ENCODE peak calls at places on chromosomes 12 and 14, in five cellular contexts. F is SK-N-SH, T is HepG2, P is K562, E is GM12878. I is an unnamed sample.

GRCh38 chr14:105894978-105895881 is 368.8 kb downstream of the TMEM121 start:
- DNase-seq in F (peak), E (no peak), P (peak), T (no peak), I (no peak)

GRCh38 chr14:53967606-53968005 is 11.0 kb upstream of the BMP4 start:
- DNase-seq in E (no peak), P (no peak), T (no peak), F (no peak), I (no peak)

GRCh38 chr12:85413266-85413665 is 133.2 kb downstream of the ALX1 start:
- DNase-seq in P (no peak), E (no peak), F (no peak), T (no peak), I (no peak)

GRCh38 chr14:101069666-101070362 is 166.3 kb upstream of the RTL1 start:
- DNase-seq in T (no peak), P (no peak), F (no peak), E (no peak), I (no peak)

GRCh38 chr14:101620039-101620788 is 58.9 kb downstream of the DIO3 start:
- DNase-seq in E (no peak), F (no peak), P (no peak), T (no peak), I (no peak)

GRCh38 chr14:92649934-92650545 is 98.4 kb downstream of the LGMN start:
- DNase-seq in T (no peak), F (no peak), E (no peak), P (no peak), I (no peak)

GRCh38 chr12:42299392-42300308 is 26.2 kb downstream of the ZCRB1 start:
- DNase-seq in E (peak), P (no peak), F (no peak), T (no peak), I (no peak)

GRCh38 chr14:92748259-92749016 is at the start of gene LGMN:
- DNase-seq in E (no peak), F (peak), T (peak), P (peak), I (peak)

GRCh38 chr12:47549258-47549657 is 156.6 kb downstream of the RPAP3 start:
- DNase-seq in P (no peak), T (no peak), E (no peak), F (no peak), I (no peak)

GRCh38 chr12:107064687-107065086 is 28.7 kb downstream of the CRY1 start:
- DNase-seq in E (no peak), P (no peak), F (no peak), T (no peak), I (no peak)

GRCh38 chr12:87812030-87812429 is 217.2 kb downstream of the C12orf50 start:
- DNase-seq in F (no peak), T (no peak), P (no peak), E (no peak), I (no peak)

GRCh38 chr12:15757553-15758255 is 31.5 kb downstream of the EPS8 start:
- DNase-seq in E (no peak), T (peak), F (no peak), P (no peak), I (no peak)

GRCh38 chr14:77649326-77649725 is 32.9 kb upstream of the SPTLC2 start:
- DNase-seq in F (no peak), T (no peak), P (no peak), E (no peak), I (no peak)

GRCh38 chr14:72420749-72421452 is 473.0 kb downstream of the DPF3 start:
- DNase-seq in F (peak), P (peak), E (peak), T (peak), I (peak)

GRCh38 chr12:40315375-40315774 is 90.6 kb downstream of the LRRK2 start:
- DNase-seq in P (no peak), E (no peak), T (no peak), F (no peak), I (no peak)

GRCh38 chr12:40312196-40312595 is 87.4 kb downstream of the LRRK2 start:
- DNase-seq in F (no peak), E (no peak), T (no peak), P (no peak), I (no peak)

GRCh38 chr12:40314927-40315326 is 90.1 kb downstream of the LRRK2 start:
- DNase-seq in P (no peak), T (no peak), F (no peak), E (no peak), I (no peak)

GRCh38 chr12:40313928-40314327 is 89.1 kb downstream of the LRRK2 start:
- DNase-seq in T (no peak), F (no peak), E (peak), P (no peak), I (no peak)

DNA sequence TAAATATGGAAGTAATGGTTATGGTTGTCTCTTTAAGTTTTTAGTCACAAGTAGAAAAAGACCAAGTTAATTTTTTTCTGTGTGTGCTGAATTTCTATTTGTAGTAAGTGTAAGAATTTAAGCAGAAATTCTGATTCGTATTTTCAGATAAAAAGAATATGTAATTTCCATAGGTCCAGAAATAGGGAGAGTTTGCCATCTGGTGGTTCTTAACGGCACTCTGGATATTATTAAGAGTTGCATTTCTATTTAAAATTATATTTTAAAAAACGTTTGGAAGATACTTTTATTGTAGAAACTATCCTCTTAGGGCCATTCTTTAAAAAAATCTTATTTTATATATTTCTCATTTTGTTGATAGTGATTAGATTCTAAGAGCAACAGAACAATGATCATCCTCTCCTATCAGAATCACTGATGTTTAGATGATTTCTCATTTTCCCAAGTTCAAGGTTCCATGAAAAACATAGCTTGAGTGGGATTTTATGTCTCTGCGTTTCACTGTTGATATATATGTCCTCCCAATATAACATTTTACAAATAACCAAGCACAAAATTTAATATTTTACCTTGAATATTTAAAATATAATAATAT is 88.3 kb downstream of the LRRK2 start:
- DNase-seq in T (peak), F (peak), E (no peak), P (no peak), I (no peak)
- TF ChIP-seq MAX in T (no peak), F (no peak), E (no peak), P (no peak), I (no peak)

DNA sequence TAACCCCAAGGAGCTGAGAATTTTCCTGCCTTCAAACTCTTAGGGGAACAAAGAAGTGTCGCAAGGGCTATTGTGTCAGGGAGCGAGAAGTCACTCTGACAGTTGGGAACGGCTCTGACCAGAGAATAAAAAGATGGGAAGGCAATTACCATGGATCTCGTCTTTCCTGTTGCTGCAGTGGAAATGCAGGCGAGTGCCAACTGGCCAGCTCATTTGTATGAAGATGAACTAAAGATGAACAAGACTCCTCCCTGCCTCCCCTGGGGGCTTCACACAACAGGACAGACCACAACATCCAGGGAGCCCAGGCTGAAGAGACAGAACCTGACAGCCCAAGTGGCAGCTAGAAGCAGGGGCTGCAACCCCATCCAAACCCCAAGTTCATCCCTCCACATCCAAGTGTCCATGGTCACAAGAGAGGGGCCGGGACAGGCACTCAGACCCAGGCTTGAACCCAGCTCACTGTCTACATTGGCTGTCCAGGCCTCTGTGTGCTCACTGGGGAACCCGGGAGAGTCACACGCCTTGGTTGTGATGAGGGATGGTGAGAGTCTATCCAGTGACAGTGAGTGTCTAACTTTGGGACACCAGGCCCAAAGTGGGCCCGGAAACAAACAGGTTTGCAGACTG is 322.4 kb downstream of the BCL11B start:
- DNase-seq in E (no peak), T (no peak), F (no peak), P (no peak), I (no peak)
- TF ChIP-seq GABPA in E (no peak), T (no peak), F (no peak), P (no peak), I (no peak)

DNA sequence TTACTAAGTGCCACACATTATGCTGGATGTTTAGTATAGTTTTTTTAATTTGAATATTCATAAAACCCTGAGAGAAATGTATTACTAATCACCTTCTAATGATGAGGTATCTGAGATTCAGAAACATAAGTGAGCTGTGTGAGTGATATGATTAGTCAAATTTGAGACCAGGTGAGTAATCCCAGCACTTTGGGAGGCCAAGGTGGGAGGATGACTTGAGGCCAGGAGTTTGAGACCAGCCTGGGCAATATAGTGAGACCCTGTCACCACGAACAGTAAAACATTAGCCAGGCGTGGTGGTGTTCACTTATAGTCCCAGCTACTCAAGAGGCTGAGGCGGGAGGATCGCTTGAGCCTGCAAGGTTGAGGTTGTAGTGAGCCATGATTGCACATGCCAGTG is 438.4 kb downstream of the RAD51B start:
- DNase-seq in E (no peak), P (no peak), F (no peak), T (no peak), I (no peak)
- TF ChIP-seq MAX in E (no peak), P (no peak), F (no peak), T (no peak), I (no peak)

DNA sequence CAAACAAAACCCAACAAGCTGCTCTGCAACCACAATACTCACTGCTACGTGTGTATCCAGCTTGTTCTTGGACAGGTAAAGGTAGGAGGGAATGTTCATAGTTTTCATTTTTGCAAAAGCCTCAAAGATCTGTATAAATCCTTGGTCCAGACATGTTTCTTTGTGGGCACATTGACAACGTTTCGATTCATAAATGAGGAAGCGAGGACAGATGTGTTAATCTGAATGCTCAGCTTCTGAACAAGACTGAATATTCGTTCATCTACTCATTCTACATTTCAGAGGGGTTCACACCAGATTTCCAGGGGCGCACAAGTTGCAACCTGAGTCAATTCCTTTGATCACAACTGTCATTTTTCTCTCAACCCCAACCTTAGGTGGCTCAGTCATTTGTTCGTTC is 134.4 kb downstream of the LLPH start:
- DNase-seq in E (no peak), T (no peak), P (no peak), F (no peak), I (no peak)
- TF ChIP-seq GABPA in E (no peak), T (no peak), P (no peak), F (no peak), I (no peak)

GRCh38 chr12:96194572-96194889 is 356 bp downstream of the ELK3 start:
- DNase-seq in F (no peak), P (no peak), T (no peak), E (no peak), I (no peak)

GRCh38 chr12:96192926-96193573 is 1.1 kb upstream of the ELK3 start:
- DNase-seq in P (no peak), E (no peak), T (no peak), F (no peak), I (no peak)

GRCh38 chr12:96194901-96195844 is 998 bp downstream of the ELK3 start:
- DNase-seq in T (no peak), P (peak), E (peak), F (peak), I (no peak)

GRCh38 chr12:96195845-96196451 is 1.8 kb downstream of the ELK3 start:
- DNase-seq in P (no peak), E (no peak), F (peak), T (no peak), I (no peak)

DNA sequence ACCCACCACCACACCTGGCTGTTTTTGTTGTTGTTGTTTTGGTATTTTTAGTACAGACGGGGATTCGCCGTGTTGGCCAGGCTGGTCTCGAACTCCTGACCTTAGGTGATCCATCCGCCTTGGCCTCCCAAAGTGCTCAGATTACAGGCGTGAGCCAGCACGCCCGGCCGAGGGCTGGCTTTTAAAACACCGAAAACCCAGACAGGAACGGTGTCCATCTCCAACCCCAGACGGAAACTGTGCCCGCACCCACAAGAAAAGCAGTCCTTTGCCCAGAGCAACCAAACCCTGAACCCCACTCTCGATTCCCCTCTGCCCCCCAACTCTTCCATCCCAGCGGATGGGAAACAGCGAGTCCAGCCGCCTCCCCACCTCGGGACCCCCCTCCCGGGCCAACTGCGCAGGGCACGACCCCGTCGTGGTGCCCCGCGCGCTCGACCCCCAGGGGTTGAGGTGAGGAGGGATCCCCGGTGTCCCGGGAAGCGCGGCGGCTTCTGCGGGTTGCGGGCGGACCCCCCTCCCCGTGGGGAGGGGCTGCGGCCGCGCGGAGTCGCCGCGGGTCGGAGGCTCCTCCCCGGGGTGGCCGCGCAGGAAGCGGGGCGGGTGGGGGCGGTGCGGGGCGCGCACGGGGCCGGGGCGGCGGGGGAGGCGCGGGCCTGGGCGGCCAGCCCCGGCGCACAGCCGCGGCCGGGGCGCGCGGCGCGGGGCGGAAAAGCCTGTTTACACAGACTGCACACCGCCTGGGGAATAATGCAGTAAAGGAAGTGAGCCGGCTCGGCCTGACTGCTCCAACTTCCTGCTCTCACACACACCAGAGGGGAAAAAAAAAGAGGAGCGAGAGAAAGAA is at the start of gene ELK3:
- DNase-seq in E (no peak), P (peak), T (peak), F (peak), I (no peak)
- TF ChIP-seq MAX in E (no peak), P (no peak), T (no peak), F (no peak), I (no peak)

DNA sequence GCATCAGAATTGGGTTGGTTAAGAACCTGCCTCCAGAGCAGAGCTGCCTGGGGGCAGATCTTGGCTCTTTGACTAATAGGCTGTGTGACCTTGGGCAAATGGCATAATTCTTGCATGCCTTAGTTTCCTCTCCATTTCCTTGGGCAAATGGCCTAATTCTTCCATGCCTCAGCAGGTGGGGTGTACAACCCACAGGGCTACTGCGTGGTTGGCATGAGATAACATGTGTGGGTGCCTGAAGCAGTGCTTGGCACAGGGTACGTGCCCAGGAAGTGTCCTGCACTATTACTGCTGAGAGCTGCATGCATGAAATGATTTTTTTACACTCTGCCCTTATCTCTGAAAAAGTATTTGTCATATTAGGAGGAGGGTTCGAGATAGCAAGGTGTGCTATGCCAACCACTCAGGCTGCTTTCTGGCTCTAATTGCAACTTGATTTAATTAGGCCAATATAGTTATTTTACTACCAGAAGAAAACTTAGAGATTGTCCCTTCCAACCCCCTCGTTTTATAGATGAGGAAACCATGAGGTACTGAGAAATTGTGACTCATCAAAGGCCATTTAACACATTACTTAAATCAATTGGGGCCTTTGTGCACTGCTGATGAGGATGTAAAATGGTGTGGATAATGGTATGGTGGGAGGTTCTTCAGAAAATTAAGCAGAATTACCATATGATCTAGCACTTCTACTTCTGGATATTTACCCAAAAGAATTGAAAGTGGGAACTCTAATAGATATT is 161.6 kb upstream of the HIF1A start:
- DNase-seq in P (no peak), T (no peak), E (no peak), F (no peak), I (no peak)
- TF ChIP-seq GABPA in P (no peak), T (no peak), E (no peak), F (no peak), I (no peak)

GRCh38 chr14:99318959-99319295 is 46.9 kb upstream of the BCL11B start:
- DNase-seq in T (no peak), P (no peak), E (no peak), F (no peak), I (peak)
- TF ChIP-seq MAX in T (no peak), P (no peak), E (no peak), F (no peak), I (no peak)

DNA sequence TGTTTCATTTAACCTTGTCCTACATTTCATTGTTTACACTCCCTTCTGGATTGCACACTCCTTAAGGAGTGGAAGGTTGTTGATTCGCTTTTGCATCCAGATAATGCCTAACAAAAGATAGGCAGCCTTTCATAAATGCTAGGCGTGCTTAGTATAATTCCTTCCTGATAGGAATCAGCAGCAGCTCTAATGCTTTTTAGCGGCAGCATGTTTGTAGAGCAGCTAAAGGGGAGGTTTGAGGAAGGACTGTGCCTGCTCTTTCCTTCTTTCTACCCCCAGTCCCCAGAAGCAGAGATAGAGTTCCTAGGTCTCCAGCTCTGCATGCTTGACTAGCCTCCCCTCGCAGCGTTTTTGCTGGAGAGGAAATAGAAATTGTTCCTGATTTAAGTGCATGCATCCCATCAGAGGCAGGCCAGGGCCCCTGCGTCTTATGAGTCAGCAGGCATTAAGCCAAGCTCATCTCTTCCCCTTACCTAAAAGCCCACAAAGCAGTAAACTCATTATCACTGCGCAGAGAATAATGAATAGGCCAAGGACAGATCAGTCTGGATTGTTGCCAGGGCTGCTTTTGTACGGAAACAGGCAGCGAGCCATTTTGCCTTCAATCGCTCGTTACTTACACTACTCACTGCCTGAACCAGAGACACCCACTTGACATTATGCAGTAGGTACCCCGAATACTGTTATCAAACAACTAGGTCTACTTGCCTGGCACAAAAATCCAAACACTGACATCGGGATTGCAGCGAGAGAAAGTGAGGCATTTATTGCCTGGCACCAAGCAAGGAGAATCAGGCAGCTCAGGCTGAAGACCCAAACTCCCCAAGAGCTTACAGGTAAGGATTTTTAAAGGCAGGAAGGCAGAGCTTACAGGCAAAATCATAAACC is 14.1 kb upstream of the TBPL2 start:
- DNase-seq in E (no peak), T (peak), F (peak), P (no peak), I (no peak)
- TF ChIP-seq GABPA in E (no peak), T (no peak), F (no peak), P (no peak), I (no peak)

I was measured in H1.